ENCODE peak calls at places on chromosomes 4 and X, in four cellular contexts. G, T, V and S are unnamed samples.

GRCh38 chr4:87002682-87003043 is 67.9 kb downstream of the AFF1 start:
- DNase-seq in G (no peak), T (no peak), V (no peak), S (no peak)

GRCh38 chr4:53840643-53841042 is 223.8 kb downstream of the CHIC2 start:
- DNase-seq in G (no peak), T (peak), V (no peak), S (no peak)

GRCh38 chr4:139054791-139055376 is 39.3 kb downstream of the NOCT start:
- DNase-seq in G (no peak), T (peak), V (no peak), S (peak)

GRCh38 chr4:173436149-173436579 is 37.2 kb upstream of the SCRG1 start:
- DNase-seq in G (no peak), T (peak), V (no peak), S (peak)

GRCh38 chr4:89492476-89493110 is 185.0 kb upstream of the GPRIN3 start:
- DNase-seq in G (no peak), T (peak), V (no peak), S (peak)

GRCh38 chrX:68018248-68019203 is 414.8 kb downstream of the OPHN1 start:
- DNase-seq in G (no peak), T (peak), V (no peak), S (peak)

GRCh38 chr4:78650106-78651021 is 98.8 kb downstream of the ANXA3 start:
- DNase-seq in G (no peak), T (peak), V (no peak), S (peak)

GRCh38 chr4:81601270-81601694 is 129.6 kb upstream of the RASGEF1B start:
- DNase-seq in G (no peak), T (no peak), V (no peak), S (no peak)

GRCh38 chr4:17516980-17517379 is 2.0 kb downstream of the CLRN2 start:
- DNase-seq in G (no peak), T (no peak), V (no peak), S (no peak)

GRCh38 chr4:15414601-15415091 is 13.2 kb upstream of the C1QTNF7 start:
- DNase-seq in G (no peak), T (peak), V (no peak), S (peak)

GRCh38 chr4:74364649-74365491 is at the start of gene EREG:
- DNase-seq in G (no peak), T (peak), V (no peak), S (peak)

GRCh38 chr4:17059192-17059634 is 160.8 kb upstream of the LDB2 start:
- DNase-seq in G (peak), T (no peak), V (no peak), S (peak)

GRCh38 chr4:168199262-168199957 is 107.1 kb downstream of the ANXA10 start:
- DNase-seq in G (no peak), T (no peak), V (no peak), S (no peak)

GRCh38 chrX:17744896-17745523 is 7.7 kb downstream of the SCML1 start:
- DNase-seq in G (no peak), T (no peak), V (no peak), S (no peak)

GRCh38 chr4:99405433-99406115 is 29.6 kb downstream of the ADH7 start:
- DNase-seq in G (peak), T (peak), V (peak), S (peak)

GRCh38 chr4:20839957-20840356 is 139.7 kb downstream of the PACRGL start:
- DNase-seq in G (no peak), T (peak), V (no peak), S (peak)

GRCh38 chr4:137609693-137610450 is 77.6 kb upstream of the PCDH18 start:
- DNase-seq in G (no peak), T (peak), V (no peak), S (peak)

GRCh38 chrX:41119803-41120202 is 34.6 kb downstream of the USP9X start:
- DNase-seq in G (no peak), T (no peak), V (no peak), S (no peak)

GRCh38 chrX:149950681-149951080 is 12.4 kb upstream of the EOLA2 start:
- DNase-seq in G (no peak), T (peak), V (no peak), S (peak)

GRCh38 chrX:47241201-47242011 is 8.6 kb downstream of the USP11 start:
- DNase-seq in G (no peak), T (no peak), V (no peak), S (no peak)

GRCh38 chr4:2812600-2812932 is 19.7 kb downstream of the SH3BP2 start:
- DNase-seq in G (no peak), T (no peak), V (no peak), S (no peak)
- H3K4me3 ChIP-seq in G (peak), T (no peak), V (peak), S (peak)

GRCh38 chr4:185710487-185710995 is 101.5 kb downstream of the SORBS2 start:
- DNase-seq in G (no peak), T (peak), V (no peak), S (no peak)

GRCh38 chr4:185713272-185713671 is 98.7 kb downstream of the SORBS2 start:
- DNase-seq in G (no peak), T (peak), V (no peak), S (no peak)

GRCh38 chr4:185713731-185714130 is 98.3 kb downstream of the SORBS2 start:
- DNase-seq in G (no peak), T (no peak), V (no peak), S (no peak)

GRCh38 chr4:185711764-185712163 is 100.2 kb downstream of the SORBS2 start:
- DNase-seq in G (no peak), T (peak), V (no peak), S (no peak)

DNA sequence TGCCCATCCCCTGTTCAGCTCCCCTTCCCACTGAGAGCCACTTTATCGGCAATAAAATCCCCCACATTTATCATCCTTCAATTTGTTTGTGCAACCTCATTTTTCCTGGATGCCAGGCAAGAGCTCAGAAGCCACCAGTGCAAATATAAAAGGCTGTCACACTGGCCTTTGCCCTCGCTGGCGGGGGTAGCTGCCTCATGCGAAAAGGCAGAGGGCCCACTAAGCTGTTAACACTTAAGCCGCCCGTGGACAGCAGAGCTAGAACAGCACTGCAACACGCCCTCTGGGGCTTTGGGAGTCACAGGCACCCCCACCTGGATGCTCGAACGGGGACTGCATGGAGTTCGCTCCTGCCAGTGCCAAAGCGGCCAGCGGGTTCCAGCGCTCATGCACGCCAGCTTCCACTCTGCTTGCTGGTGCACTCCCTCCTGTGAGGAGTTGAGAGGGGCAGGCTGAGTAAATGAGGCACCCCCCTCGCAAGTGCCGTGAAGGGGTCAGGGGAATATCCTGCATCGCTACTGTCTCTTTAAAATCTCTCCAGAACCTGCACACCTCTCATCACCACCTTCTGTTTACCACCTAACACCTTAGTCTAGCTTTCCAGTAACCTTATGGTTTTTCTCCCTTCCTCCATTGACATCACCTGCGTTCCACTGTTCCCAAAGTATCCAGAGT is 99.5 kb downstream of the SORBS2 start:
- DNase-seq in G (no peak), T (no peak), V (no peak), S (no peak)
- H3K4me3 ChIP-seq in G (no peak), T (no peak), V (no peak), S (no peak)

GRCh38 chr4:174604198-174604597 is 81.9 kb upstream of the HPGD start:
- DNase-seq in G (no peak), T (peak), V (no peak), S (no peak)

GRCh38 chr4:174611792-174612191 is 89.5 kb upstream of the HPGD start:
- DNase-seq in G (no peak), T (no peak), V (no peak), S (no peak)

DNA sequence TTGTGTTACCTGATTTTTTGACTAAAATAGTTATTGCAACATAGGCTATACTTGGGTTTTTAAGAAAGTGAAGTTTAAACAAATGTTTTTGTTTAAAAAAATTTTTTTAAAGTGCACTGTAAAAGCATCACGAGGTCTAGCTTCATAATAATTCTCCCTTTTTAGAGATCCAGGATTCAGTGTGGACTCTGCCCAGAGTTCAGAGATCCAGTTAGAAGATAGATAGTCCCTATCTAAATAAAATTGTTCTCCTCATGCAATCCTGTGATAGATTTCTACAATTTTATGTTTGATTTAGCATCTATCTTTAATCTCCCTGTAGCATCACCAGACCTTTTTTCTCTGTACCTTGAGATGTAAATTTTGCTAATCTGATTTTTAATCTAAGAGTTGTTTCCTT is 85.5 kb upstream of the HPGD start:
- DNase-seq in G (no peak), T (no peak), V (no peak), S (no peak)
- H3K4me3 ChIP-seq in G (no peak), T (no peak), V (no peak), S (no peak)

GRCh38 chr4:158079661-158080060 is 93.2 kb downstream of the GASK1B start:
- DNase-seq in G (no peak), T (no peak), V (no peak), S (peak)
- H3K4me3 ChIP-seq in G (no peak), T (no peak), V (no peak), S (no peak)

GRCh38 chr4:7063362-7063761 is 4.5 kb downstream of the GRPEL1 start:
- DNase-seq in G (no peak), T (no peak), V (no peak), S (no peak)

GRCh38 chr4:7060346-7061150 is 7.3 kb downstream of the GRPEL1 start:
- DNase-seq in G (no peak), T (no peak), V (no peak), S (no peak)

GRCh38 chr4:7061815-7062214 is 6.0 kb downstream of the GRPEL1 start:
- DNase-seq in G (no peak), T (no peak), V (no peak), S (no peak)

GRCh38 chr4:7059673-7060072 is 8.2 kb downstream of the GRPEL1 start:
- DNase-seq in G (no peak), T (no peak), V (no peak), S (no peak)

DNA sequence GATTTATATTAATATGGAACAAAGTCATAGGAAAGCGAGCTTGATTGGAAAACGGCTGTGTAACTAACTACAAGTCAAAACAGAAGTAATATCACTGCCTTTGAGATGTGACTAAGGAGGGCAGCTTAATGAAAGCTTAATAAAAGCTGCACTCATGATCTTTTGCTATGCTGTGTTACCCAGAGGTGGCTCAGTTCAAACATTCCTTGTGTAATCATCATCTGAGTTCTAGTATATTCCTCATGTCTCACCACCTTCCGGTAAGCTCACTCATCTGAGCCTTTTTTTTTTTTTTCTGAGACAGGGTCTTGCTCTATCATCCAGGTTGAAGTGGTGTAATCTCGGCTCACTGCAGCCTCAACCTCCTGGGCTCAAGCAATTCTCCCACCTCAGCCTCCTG is 5.0 kb downstream of the GRPEL1 start:
- DNase-seq in G (no peak), T (no peak), V (no peak), S (no peak)
- H3K4me3 ChIP-seq in G (no peak), T (no peak), V (no peak), S (no peak)